ENCODE peak calls at places on chromosomes 12 and 14, in eight cellular contexts. One of them, this sample, is unnamed.

GRCh38 chr14:96098309-96098998 is 59.3 kb downstream of the C14orf132 start:
- DNase-seq in suprapubic skin: peak; percentile 78
- DNase-seq in HCT116: peak; percentile 64
- DNase-seq in esophagus muscularis mucosa: no peak
- DNase-seq in stomach: peak; percentile 56
- DNase-seq in GM12891: no peak
- DNase-seq in transverse colon: no peak
- DNase-seq in H1: peak; percentile 75
- DNase-seq in this sample: no peak

GRCh38 chr14:61254803-61255526 is 26.2 kb downstream of the TMEM30B start:
- DNase-seq in suprapubic skin: no peak
- DNase-seq in H1: no peak
- DNase-seq in transverse colon: no peak
- DNase-seq in HCT116: no peak
- DNase-seq in esophagus muscularis mucosa: no peak
- DNase-seq in GM12891: no peak
- DNase-seq in stomach: no peak
- DNase-seq in this sample: no peak

GRCh38 chr14:44720707-44721106 is 213.6 kb upstream of the FSCB start:
- DNase-seq in suprapubic skin: no peak
- DNase-seq in GM12891: no peak
- DNase-seq in HCT116: no peak
- DNase-seq in stomach: no peak
- DNase-seq in transverse colon: no peak
- DNase-seq in esophagus muscularis mucosa: no peak
- DNase-seq in H1: no peak
- DNase-seq in this sample: no peak

GRCh38 chr12:127172857-127173256 is 1094.1 kb upstream of the TMEM132C start:
- DNase-seq in GM12891: no peak
- DNase-seq in suprapubic skin: no peak
- DNase-seq in stomach: no peak
- DNase-seq in esophagus muscularis mucosa: peak; percentile 14
- DNase-seq in transverse colon: no peak
- DNase-seq in HCT116: no peak
- DNase-seq in H1: no peak
- DNase-seq in this sample: no peak

GRCh38 chr12:57629897-57630471 is 3.0 kb downstream of the B4GALNT1 start:
- DNase-seq in esophagus muscularis mucosa: peak; percentile 87
- DNase-seq in stomach: no peak
- DNase-seq in transverse colon: no peak
- DNase-seq in HCT116: no peak
- DNase-seq in GM12891: peak; percentile 5
- DNase-seq in suprapubic skin: peak; percentile 72
- DNase-seq in H1: no peak
- DNase-seq in this sample: no peak

GRCh38 chr14:27938392-27938791 is 828.2 kb upstream of the FOXG1 start:
- DNase-seq in HCT116: no peak
- DNase-seq in stomach: no peak
- DNase-seq in esophagus muscularis mucosa: no peak
- DNase-seq in H1: no peak
- DNase-seq in GM12891: no peak
- DNase-seq in transverse colon: no peak
- DNase-seq in suprapubic skin: no peak
- DNase-seq in this sample: no peak

GRCh38 chr12:25436206-25436912 is 116.7 kb downstream of the LMNTD1 start:
- DNase-seq in esophagus muscularis mucosa: no peak
- DNase-seq in H1: peak; percentile 54
- DNase-seq in transverse colon: no peak
- DNase-seq in suprapubic skin: no peak
- DNase-seq in stomach: no peak
- DNase-seq in GM12891: no peak
- DNase-seq in HCT116: peak; percentile 70
- DNase-seq in this sample: no peak

GRCh38 chr12:113103756-113104450 is 31.7 kb downstream of the RASAL1 start:
- DNase-seq in suprapubic skin: no peak
- DNase-seq in transverse colon: peak; percentile 32
- DNase-seq in esophagus muscularis mucosa: no peak
- DNase-seq in GM12891: peak; percentile 57
- DNase-seq in HCT116: no peak
- DNase-seq in stomach: peak; percentile 36
- DNase-seq in H1: peak; percentile 89
- DNase-seq in this sample: no peak

GRCh38 chr12:129681151-129681550 is 222.7 kb downstream of the TMEM132D start:
- DNase-seq in H1: no peak
- DNase-seq in transverse colon: no peak
- DNase-seq in HCT116: no peak
- DNase-seq in GM12891: no peak
- DNase-seq in esophagus muscularis mucosa: peak; percentile 75
- DNase-seq in stomach: no peak
- DNase-seq in suprapubic skin: no peak
- DNase-seq in this sample: no peak

GRCh38 chr12:108825205-108825950 is 32.0 kb downstream of the SSH1 start:
- DNase-seq in GM12891: no peak
- DNase-seq in HCT116: no peak
- DNase-seq in esophagus muscularis mucosa: no peak
- DNase-seq in H1: no peak
- DNase-seq in transverse colon: no peak
- DNase-seq in suprapubic skin: no peak
- DNase-seq in stomach: no peak
- DNase-seq in this sample: no peak

GRCh38 chr12:110282956-110283817 is 2.1 kb downstream of the ATP2A2 start:
- DNase-seq in suprapubic skin: no peak
- DNase-seq in HCT116: no peak
- DNase-seq in stomach: no peak
- DNase-seq in GM12891: no peak
- DNase-seq in esophagus muscularis mucosa: no peak
- DNase-seq in H1: no peak
- DNase-seq in transverse colon: no peak
- DNase-seq in this sample: no peak

GRCh38 chr14:64966976-64967375 is 5.2 kb downstream of the RAB15 start:
- DNase-seq in suprapubic skin: no peak
- DNase-seq in stomach: peak; percentile 69
- DNase-seq in HCT116: no peak
- DNase-seq in esophagus muscularis mucosa: no peak
- DNase-seq in H1: no peak
- DNase-seq in GM12891: no peak
- DNase-seq in transverse colon: peak; percentile 32
- DNase-seq in this sample: peak; percentile 87
- TF ChIP-seq POLR2AphosphoS5 in suprapubic skin: no peak
- TF ChIP-seq POLR2AphosphoS5 in stomach: no peak
- TF ChIP-seq POLR2AphosphoS5 in HCT116: no peak
- TF ChIP-seq POLR2AphosphoS5 in esophagus muscularis mucosa: no peak
- TF ChIP-seq POLR2AphosphoS5 in H1: no peak
- TF ChIP-seq POLR2AphosphoS5 in GM12891: no peak
- TF ChIP-seq POLR2AphosphoS5 in transverse colon: no peak
- TF ChIP-seq POLR2AphosphoS5 in this sample: peak; percentile 45

DNA sequence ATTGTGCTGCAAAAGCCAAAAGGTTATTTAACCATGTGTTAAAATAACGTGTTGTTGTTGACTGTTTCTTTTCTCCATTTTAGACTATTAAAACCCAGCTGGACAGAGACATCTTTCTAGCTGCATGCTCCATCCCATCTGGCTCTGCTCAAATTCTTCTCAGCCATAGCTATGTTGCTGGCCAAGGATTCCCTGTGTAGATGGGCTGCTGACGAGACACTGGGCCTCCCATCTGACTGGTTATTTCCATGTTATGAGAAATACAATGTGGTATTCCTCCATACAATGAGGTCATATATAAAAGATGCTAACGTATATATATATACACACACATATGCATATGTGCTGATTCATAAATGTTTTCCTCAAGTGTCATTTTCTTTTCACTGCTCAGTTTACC is 30.1 kb downstream of the MED13L start:
- DNase-seq in esophagus muscularis mucosa: no peak
- DNase-seq in GM12891: no peak
- DNase-seq in H1: no peak
- DNase-seq in transverse colon: no peak
- DNase-seq in HCT116: no peak
- DNase-seq in stomach: no peak
- DNase-seq in suprapubic skin: no peak
- DNase-seq in this sample: no peak
- TF ChIP-seq POLR2A in esophagus muscularis mucosa: no peak
- TF ChIP-seq POLR2A in GM12891: no peak
- TF ChIP-seq POLR2A in H1: no peak
- TF ChIP-seq POLR2A in transverse colon: no peak
- TF ChIP-seq POLR2A in HCT116: no peak
- TF ChIP-seq POLR2A in stomach: no peak
- TF ChIP-seq POLR2A in suprapubic skin: no peak
- TF ChIP-seq POLR2A in this sample: no peak

GRCh38 chr14:68278568-68279436 is 459.2 kb downstream of the RAD51B start:
- DNase-seq in H1: no peak
- DNase-seq in esophagus muscularis mucosa: peak; percentile 47
- DNase-seq in transverse colon: no peak
- DNase-seq in stomach: no peak
- DNase-seq in HCT116: peak; percentile 6
- DNase-seq in GM12891: no peak
- DNase-seq in suprapubic skin: no peak
- DNase-seq in this sample: no peak
- TF ChIP-seq POLR2AphosphoS5 in H1: no peak
- TF ChIP-seq POLR2AphosphoS5 in esophagus muscularis mucosa: no peak
- TF ChIP-seq POLR2AphosphoS5 in transverse colon: no peak
- TF ChIP-seq POLR2AphosphoS5 in stomach: no peak
- TF ChIP-seq POLR2AphosphoS5 in HCT116: no peak
- TF ChIP-seq POLR2AphosphoS5 in GM12891: peak; percentile 76
- TF ChIP-seq POLR2AphosphoS5 in suprapubic skin: no peak
- TF ChIP-seq POLR2AphosphoS5 in this sample: no peak

GRCh38 chr14:86575141-86575540 is 1045.2 kb downstream of the FLRT2 start:
- DNase-seq in transverse colon: no peak
- DNase-seq in GM12891: no peak
- DNase-seq in stomach: no peak
- DNase-seq in HCT116: no peak
- DNase-seq in H1: no peak
- DNase-seq in suprapubic skin: no peak
- DNase-seq in esophagus muscularis mucosa: no peak
- DNase-seq in this sample: no peak
- TF ChIP-seq POLR2A in transverse colon: no peak
- TF ChIP-seq POLR2A in GM12891: no peak
- TF ChIP-seq POLR2A in stomach: no peak
- TF ChIP-seq POLR2A in HCT116: no peak
- TF ChIP-seq POLR2A in H1: no peak
- TF ChIP-seq POLR2A in suprapubic skin: no peak
- TF ChIP-seq POLR2A in esophagus muscularis mucosa: no peak
- TF ChIP-seq POLR2A in this sample: no peak

DNA sequence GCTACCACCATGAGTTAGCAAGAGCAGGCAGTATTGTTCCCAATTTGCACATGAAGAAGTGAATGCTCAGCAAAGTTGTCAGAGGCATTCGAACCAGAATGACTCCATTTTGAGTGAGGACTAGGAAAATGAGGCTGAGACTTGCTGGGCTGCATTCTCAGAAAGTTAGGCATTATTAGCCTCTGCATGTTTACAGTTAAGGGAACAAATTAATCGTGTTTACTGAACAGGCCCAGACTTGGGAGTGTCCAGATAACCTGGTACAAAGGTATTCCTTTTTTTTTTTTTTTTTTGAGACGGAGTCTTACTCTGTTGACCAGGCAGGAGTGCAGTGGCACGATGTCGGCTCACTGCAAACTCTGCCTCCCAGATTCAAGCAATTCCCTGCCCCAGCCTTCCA is 22.5 kb upstream of the VWF start:
- DNase-seq in stomach: no peak
- DNase-seq in esophagus muscularis mucosa: no peak
- DNase-seq in HCT116: no peak
- DNase-seq in transverse colon: no peak
- DNase-seq in suprapubic skin: no peak
- DNase-seq in GM12891: no peak
- DNase-seq in H1: no peak
- DNase-seq in this sample: no peak
- TF ChIP-seq POLR2AphosphoS5 in stomach: no peak
- TF ChIP-seq POLR2AphosphoS5 in esophagus muscularis mucosa: no peak
- TF ChIP-seq POLR2AphosphoS5 in HCT116: no peak
- TF ChIP-seq POLR2AphosphoS5 in transverse colon: no peak
- TF ChIP-seq POLR2AphosphoS5 in suprapubic skin: no peak
- TF ChIP-seq POLR2AphosphoS5 in GM12891: no peak
- TF ChIP-seq POLR2AphosphoS5 in H1: no peak
- TF ChIP-seq POLR2AphosphoS5 in this sample: no peak

DNA sequence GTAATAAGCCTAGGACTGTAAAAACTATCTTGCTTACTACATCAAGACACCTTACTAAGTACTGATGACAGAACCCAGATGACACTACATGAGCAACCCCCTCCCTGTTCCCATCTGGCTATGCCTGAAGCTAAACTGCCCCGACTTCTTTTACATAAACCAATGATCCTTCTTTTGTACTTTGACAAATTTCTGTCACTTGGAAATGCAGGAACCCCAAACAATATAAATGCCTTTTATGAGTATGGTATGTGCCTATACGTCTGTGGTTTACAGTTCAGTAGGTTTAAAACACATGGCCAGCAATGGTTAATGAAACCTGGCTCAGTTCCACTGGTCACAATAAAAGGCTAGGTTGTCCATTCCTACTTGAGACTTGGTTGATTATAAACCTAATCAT is 6.1 kb downstream of the SYCP3 start:
- DNase-seq in esophagus muscularis mucosa: no peak
- DNase-seq in H1: no peak
- DNase-seq in HCT116: no peak
- DNase-seq in GM12891: no peak
- DNase-seq in transverse colon: no peak
- DNase-seq in suprapubic skin: no peak
- DNase-seq in stomach: no peak
- DNase-seq in this sample: no peak
- TF ChIP-seq POLR2A in esophagus muscularis mucosa: no peak
- TF ChIP-seq POLR2A in H1: no peak
- TF ChIP-seq POLR2A in HCT116: no peak
- TF ChIP-seq POLR2A in GM12891: no peak
- TF ChIP-seq POLR2A in transverse colon: no peak
- TF ChIP-seq POLR2A in suprapubic skin: no peak
- TF ChIP-seq POLR2A in stomach: no peak
- TF ChIP-seq POLR2A in this sample: no peak

DNA sequence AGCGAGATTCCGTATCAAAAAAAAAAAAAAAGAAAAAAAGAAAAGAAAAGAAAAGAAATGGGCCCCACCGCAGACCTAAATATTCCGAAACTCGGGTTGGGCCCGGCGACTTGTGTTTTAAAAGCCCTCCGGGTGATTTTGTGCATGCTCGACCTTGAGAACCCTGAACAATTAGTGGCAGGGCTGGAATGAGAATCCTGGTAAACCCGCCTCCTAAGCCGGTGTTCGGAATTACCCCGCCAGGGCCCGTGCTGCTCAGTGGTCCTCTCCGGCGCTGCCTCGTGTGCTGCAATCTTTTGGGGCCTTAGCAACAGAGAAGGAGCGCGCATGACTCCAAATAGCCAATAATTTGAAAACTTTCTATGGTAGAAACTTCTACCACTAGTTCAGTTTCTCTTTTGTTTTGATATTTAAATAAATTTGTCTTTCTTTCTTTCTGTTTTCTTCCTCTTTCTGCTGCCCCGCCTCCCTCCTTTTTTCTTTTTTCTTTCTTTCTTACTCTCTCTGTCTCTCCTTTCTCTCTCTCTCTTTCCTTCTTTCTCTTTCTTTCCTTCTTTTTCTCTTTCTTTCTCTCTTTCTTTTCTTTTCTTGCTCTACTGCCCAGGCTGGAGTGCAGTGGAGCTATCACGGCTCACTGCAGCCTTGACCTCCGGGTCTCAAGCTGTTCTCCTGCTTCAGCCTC is 1.5 kb upstream of the GALNT6 start:
- DNase-seq in transverse colon: peak; percentile 39
- DNase-seq in H1: peak; percentile 54
- DNase-seq in suprapubic skin: peak; percentile 69
- DNase-seq in stomach: no peak
- DNase-seq in esophagus muscularis mucosa: no peak
- DNase-seq in GM12891: no peak
- DNase-seq in HCT116: no peak
- DNase-seq in this sample: no peak
- TF ChIP-seq POLR2AphosphoS5 in transverse colon: no peak
- TF ChIP-seq POLR2AphosphoS5 in H1: peak; percentile 35
- TF ChIP-seq POLR2AphosphoS5 in suprapubic skin: no peak
- TF ChIP-seq POLR2AphosphoS5 in stomach: no peak
- TF ChIP-seq POLR2AphosphoS5 in esophagus muscularis mucosa: no peak
- TF ChIP-seq POLR2AphosphoS5 in GM12891: no peak
- TF ChIP-seq POLR2AphosphoS5 in HCT116: no peak
- TF ChIP-seq POLR2AphosphoS5 in this sample: no peak